ENCODE peak calls at places on chromosomes 4 and X, in four cellular contexts. F is T-helper 2 cell; E is stimulated activated CD4-positive, alpha-beta T cell treated with anti-CD3 and anti-CD28 coated beads, Interleukin-2, amount 100 ng/mL, for 24 hours; K is activated T-cell treated with anti-CD3 and anti-CD28 coated beads, Interleukin-2, amount 50 U/mL, for 72 hours. G is an unnamed sample.

GRCh38 chr4:39524420-39524957 is 2.8 kb downstream of the UGDH start:
- DNase-seq in E (no peak), K (no peak), F (no peak), G (no peak)

GRCh38 chrX:153400146-153401132 is 711 bp downstream of the PNMA6E start:
- DNase-seq in E (peak; percentile 69), K (peak; percentile 69), F (peak; percentile 45), G (no peak)

GRCh38 chrX:135707880-135708279 is 5.6 kb upstream of the CT45A1 start:
- DNase-seq in F (no peak), E (peak; percentile 73), K (peak; percentile 45), G (no peak)

GRCh38 chrX:150869450-150869849 is 29.0 kb downstream of the CD99L2 start:
- DNase-seq in F (no peak), K (no peak), E (no peak), G (no peak)

GRCh38 chr4:6442555-6442954 is 29.9 kb downstream of the PPP2R2C start:
- DNase-seq in F (no peak), E (no peak), K (no peak), G (no peak)

GRCh38 chrX:136880452-136881013 is at the start of gene RBMX:
- DNase-seq in E (peak; percentile 85), F (peak; percentile 85), K (peak; percentile 89), G (peak; percentile 95)

GRCh38 chrX:73823473-73824004 is 260.5 kb downstream of the CHIC1 start:
- DNase-seq in K (no peak), E (no peak), F (no peak), G (no peak)

GRCh38 chr4:82785248-82786003 is 13.2 kb downstream of the SCD5 start:
- DNase-seq in K (no peak), E (no peak), F (no peak), G (no peak)

GRCh38 chrX:150766351-150767044 is 73.3 kb downstream of the MTMR1 start:
- DNase-seq in F (no peak), K (no peak), E (no peak), G (no peak)

GRCh38 chr4:80586716-80587115 is 251.2 kb downstream of the CFAP299 start:
- DNase-seq in E (no peak), K (no peak), F (no peak), G (no peak)

GRCh38 chr4:98446499-98447375 is 185.6 kb downstream of the RAP1GDS1 start:
- DNase-seq in E (peak; percentile 63), K (peak; percentile 77), F (peak; percentile 39), G (no peak)

GRCh38 chrX:114582698-114583395 is 1.0 kb upstream of the HTR2C start:
- DNase-seq in F (no peak), E (no peak), K (no peak), G (no peak)

GRCh38 chr4:88697113-88697512 is 516 bp downstream of the NAP1L5 start:
- DNase-seq in K (peak; percentile 14), E (peak; percentile 22), F (peak; percentile 10), G (no peak)

GRCh38 chrX:19852014-19853005 is 35.1 kb downstream of the SH3KBP1 start:
- DNase-seq in E (no peak), K (no peak), F (no peak), G (no peak)

GRCh38 chr4:81421346-81422218 is 50.1 kb downstream of the RASGEF1B start:
- DNase-seq in F (no peak), E (no peak), K (peak; percentile 12), G (peak; percentile 52)

GRCh38 chrX:49303346-49303745 is at the start of gene GAGE10:
- DNase-seq in E (no peak), K (no peak), F (no peak), G (no peak)